ENCODE peak calls at places on chromosome 7, in seven cellular contexts. One of them, this sample, is unnamed.

GRCh38 chr7:55314967-55315366 is 50.2 kb upstream of the LANCL2 start:
- DNase-seq in nephron progenitor cell: no peak
- DNase-seq in NCI-H1436: no peak
- DNase-seq in HEK293T: no peak
- DNase-seq in NCI-H1105: no peak
- DNase-seq in adipocyte: no peak
- DNase-seq in hepatic stellate cell: no peak
- DNase-seq in this sample: no peak

GRCh38 chr7:136687693-136688322 is 180.6 kb upstream of the CHRM2 start:
- DNase-seq in NCI-H1436: peak
- DNase-seq in NCI-H1105: peak
- DNase-seq in nephron progenitor cell: peak
- DNase-seq in HEK293T: peak
- DNase-seq in hepatic stellate cell: peak
- DNase-seq in adipocyte: peak
- DNase-seq in this sample: peak

GRCh38 chr7:159246702-159247480 is 102.2 kb upstream of the VIPR2 start:
- DNase-seq in hepatic stellate cell: no peak
- DNase-seq in adipocyte: no peak
- DNase-seq in NCI-H1436: no peak
- DNase-seq in NCI-H1105: no peak
- DNase-seq in HEK293T: no peak
- DNase-seq in nephron progenitor cell: no peak
- DNase-seq in this sample: no peak

GRCh38 chr7:117238937-117239336 is 83.9 kb downstream of the WNT2 start:
- DNase-seq in hepatic stellate cell: no peak
- DNase-seq in nephron progenitor cell: no peak
- DNase-seq in adipocyte: no peak
- DNase-seq in NCI-H1436: no peak
- DNase-seq in HEK293T: no peak
- DNase-seq in NCI-H1105: no peak
- DNase-seq in this sample: no peak

GRCh38 chr7:99090811-99091582 is 52.9 kb downstream of the SMURF1 start:
- DNase-seq in adipocyte: peak
- DNase-seq in hepatic stellate cell: no peak
- DNase-seq in NCI-H1105: no peak
- DNase-seq in nephron progenitor cell: no peak
- DNase-seq in HEK293T: no peak
- DNase-seq in NCI-H1436: no peak
- DNase-seq in this sample: no peak

GRCh38 chr7:100476903-100477870 is 1.8 kb downstream of the TSC22D4 start:
- DNase-seq in NCI-H1436: no peak
- DNase-seq in hepatic stellate cell: peak
- DNase-seq in adipocyte: peak
- DNase-seq in nephron progenitor cell: no peak
- DNase-seq in HEK293T: no peak
- DNase-seq in NCI-H1105: no peak
- DNase-seq in this sample: peak

GRCh38 chr7:31336202-31337035 is 4.1 kb downstream of the NEUROD6 start:
- DNase-seq in hepatic stellate cell: no peak
- DNase-seq in adipocyte: no peak
- DNase-seq in NCI-H1436: no peak
- DNase-seq in HEK293T: no peak
- DNase-seq in NCI-H1105: no peak
- DNase-seq in nephron progenitor cell: peak
- DNase-seq in this sample: no peak

GRCh38 chr7:44712012-44712411 is 36.6 kb upstream of the ZMIZ2 start:
- DNase-seq in hepatic stellate cell: no peak
- DNase-seq in HEK293T: peak
- DNase-seq in NCI-H1436: no peak
- DNase-seq in nephron progenitor cell: no peak
- DNase-seq in adipocyte: no peak
- DNase-seq in NCI-H1105: no peak
- DNase-seq in this sample: no peak

GRCh38 chr7:27546610-27547009 is 116.1 kb downstream of the HIBADH start:
- DNase-seq in adipocyte: no peak
- DNase-seq in nephron progenitor cell: no peak
- DNase-seq in HEK293T: no peak
- DNase-seq in NCI-H1105: no peak
- DNase-seq in NCI-H1436: no peak
- DNase-seq in hepatic stellate cell: no peak
- DNase-seq in this sample: no peak

GRCh38 chr7:132577206-132578049 is 1.2 kb upstream of the PLXNA4 start:
- DNase-seq in NCI-H1105: peak
- DNase-seq in NCI-H1436: no peak
- DNase-seq in nephron progenitor cell: peak
- DNase-seq in hepatic stellate cell: peak
- DNase-seq in adipocyte: peak
- DNase-seq in HEK293T: peak
- DNase-seq in this sample: peak

GRCh38 chr7:129110575-129111376 is 33.7 kb upstream of the TSPAN33 start:
- DNase-seq in HEK293T: no peak
- DNase-seq in NCI-H1436: peak
- DNase-seq in NCI-H1105: peak
- DNase-seq in adipocyte: peak
- DNase-seq in nephron progenitor cell: no peak
- DNase-seq in hepatic stellate cell: no peak
- DNase-seq in this sample: no peak

GRCh38 chr7:149817301-149817771 is 20.8 kb upstream of the ZNF862 start:
- DNase-seq in nephron progenitor cell: no peak
- DNase-seq in NCI-H1436: no peak
- DNase-seq in adipocyte: no peak
- DNase-seq in NCI-H1105: no peak
- DNase-seq in hepatic stellate cell: no peak
- DNase-seq in HEK293T: no peak
- DNase-seq in this sample: no peak

GRCh38 chr7:45625714-45626440 is 51.7 kb downstream of the ADCY1 start:
- DNase-seq in hepatic stellate cell: no peak
- DNase-seq in NCI-H1436: no peak
- DNase-seq in HEK293T: no peak
- DNase-seq in nephron progenitor cell: no peak
- DNase-seq in NCI-H1105: no peak
- DNase-seq in adipocyte: no peak
- DNase-seq in this sample: no peak

GRCh38 chr7:100965723-100966541 is 3.4 kb upstream of the MUC12 start:
- DNase-seq in nephron progenitor cell: peak
- DNase-seq in NCI-H1105: no peak
- DNase-seq in hepatic stellate cell: peak
- DNase-seq in NCI-H1436: no peak
- DNase-seq in HEK293T: peak
- DNase-seq in adipocyte: peak
- DNase-seq in this sample: peak

GRCh38 chr7:123604739-123605138 is 3.1 kb downstream of the ASB15 start:
- DNase-seq in HEK293T: no peak
- DNase-seq in nephron progenitor cell: no peak
- DNase-seq in NCI-H1105: no peak
- DNase-seq in adipocyte: peak
- DNase-seq in hepatic stellate cell: no peak
- DNase-seq in NCI-H1436: no peak
- DNase-seq in this sample: no peak

This sample was measured in endothelial cell of umbilical vein.